ENCODE peak calls at places on chromosomes 6 and 20, in seven cellular contexts. O, L, Z, A, U, I and R are unnamed samples.

GRCh38 chr6:121688974-121689373 is 253.5 kb downstream of the GJA1 start:
- DNase-seq in O (no peak), L (no peak), Z (no peak), A (no peak), U (no peak), I (no peak), R (no peak)

GRCh38 chr20:51393566-51393965 is 149.0 kb downstream of the NFATC2 start:
- DNase-seq in O (peak), L (no peak), Z (no peak), A (no peak), U (no peak), I (no peak), R (no peak)

GRCh38 chr6:29796026-29796425 is 31.6 kb upstream of the HLA-G start:
- DNase-seq in O (no peak), L (no peak), Z (no peak), A (no peak), U (no peak), I (no peak), R (no peak)

GRCh38 chr6:104460759-104461530 is 398.8 kb downstream of the HACE1 start:
- DNase-seq in O (no peak), L (no peak), Z (no peak), A (no peak), U (no peak), I (no peak), R (no peak)

GRCh38 chr6:166381733-166382499 is 824 bp downstream of the MPC1 start:
- DNase-seq in O (peak), L (peak), Z (peak), A (peak), U (peak), I (peak), R (peak)

GRCh38 chr6:44542401-44543116 is 155.1 kb downstream of the CDC5L start:
- DNase-seq in O (no peak), L (no peak), Z (no peak), A (no peak), U (no peak), I (peak), R (no peak)

GRCh38 chr6:46306429-46306828 is 135.6 kb upstream of the ENPP5 start:
- DNase-seq in O (no peak), L (no peak), Z (no peak), A (no peak), U (no peak), I (no peak), R (no peak)

GRCh38 chr6:127550403-127550802 is 26.6 kb upstream of the C6orf58 start:
- DNase-seq in O (no peak), L (peak), Z (no peak), A (peak), U (peak), I (no peak), R (no peak)

GRCh38 chr6:84449220-84449619 is 221.8 kb upstream of the CEP162 start:
- DNase-seq in O (no peak), L (peak), Z (no peak), A (no peak), U (peak), I (no peak), R (no peak)

GRCh38 chr20:62832212-62832922 is 15.5 kb downstream of the COL9A3 start:
- DNase-seq in O (peak), L (peak), Z (no peak), A (peak), U (no peak), I (peak), R (peak)

GRCh38 chr6:1335367-1336037 is 23.6 kb downstream of the FOXQ1 start:
- DNase-seq in O (peak), L (peak), Z (peak), A (peak), U (peak), I (peak), R (no peak)

GRCh38 chr6:165774903-165775608 is 112.0 kb upstream of the PDE10A start:
- DNase-seq in O (no peak), L (no peak), Z (no peak), A (no peak), U (no peak), I (no peak), R (no peak)

GRCh38 chr6:10141756-10142443 is 273.0 kb downstream of the TFAP2A start:
- DNase-seq in O (no peak), L (peak), Z (no peak), A (no peak), U (no peak), I (no peak), R (no peak)

GRCh38 chr6:25476126-25476525 is 175.9 kb upstream of the SCGN start:
- DNase-seq in O (no peak), L (peak), Z (no peak), A (peak), U (no peak), I (no peak), R (no peak)

GRCh38 chr6:3751019-3751729 is at the start of gene PXDC1:
- DNase-seq in O (peak), L (no peak), Z (peak), A (peak), U (no peak), I (peak), R (no peak)

GRCh38 chr20:36313476-36313875 is 7.3 kb downstream of the DLGAP4 start:
- DNase-seq in O (no peak), L (no peak), Z (peak), A (no peak), U (no peak), I (no peak), R (no peak)

GRCh38 chr6:37489697-37490336 is 9.9 kb downstream of the CCDC167 start:
- DNase-seq in O (peak), L (no peak), Z (no peak), A (no peak), U (peak), I (peak), R (no peak)

GRCh38 chr20:33653900-33654596 is 8.1 kb upstream of the C20orf144 start:
- DNase-seq in O (no peak), L (peak), Z (peak), A (peak), U (no peak), I (peak), R (peak)

GRCh38 chr6:10725046-10725445 is 2.2 kb downstream of the TMEM14C start:
- DNase-seq in O (no peak), L (no peak), Z (no peak), A (no peak), U (no peak), I (no peak), R (no peak)

GRCh38 chr6:155832596-155832995 is 377.0 kb upstream of the NOX3 start:
- DNase-seq in O (no peak), L (peak), Z (no peak), A (peak), U (peak), I (no peak), R (no peak)

GRCh38 chr6:136921521-136921935 is 573 bp upstream of the SLC35D3 start:
- DNase-seq in O (peak), L (no peak), Z (no peak), A (no peak), U (no peak), I (peak), R (no peak)

GRCh38 chr20:38789503-38790209 is 15.8 kb upstream of the PPP1R16B start:
- DNase-seq in O (no peak), L (peak), Z (no peak), A (peak), U (peak), I (no peak), R (no peak)

GRCh38 chr6:9408718-9409117 is 973.4 kb upstream of the SLC35B3 start:
- DNase-seq in O (no peak), L (no peak), Z (no peak), A (peak), U (peak), I (no peak), R (no peak)

GRCh38 chr6:140537211-140537610 is 1162.8 kb upstream of the CITED2 start:
- DNase-seq in O (no peak), L (no peak), Z (no peak), A (peak), U (no peak), I (no peak), R (no peak)

GRCh38 chr6:33994198-33995045 is 151.5 kb downstream of the GRM4 start:
- DNase-seq in O (no peak), L (no peak), Z (no peak), A (no peak), U (no peak), I (peak), R (no peak)

GRCh38 chr20:53738039-53738944 is 144.7 kb upstream of the ZNF217 start:
- DNase-seq in O (peak), L (no peak), Z (peak), A (peak), U (peak), I (peak), R (no peak)

GRCh38 chr20:856361-856775 is 22.9 kb downstream of the FAM110A start:
- DNase-seq in O (no peak), L (peak), Z (peak), A (peak), U (peak), I (no peak), R (no peak)

GRCh38 chr6:151209071-151209831 is 30.5 kb upstream of the AKAP12 start:
- DNase-seq in O (no peak), L (peak), Z (no peak), A (peak), U (no peak), I (no peak), R (no peak)

GRCh38 chr6:32092760-32093497 is 16.2 kb downstream of the TNXB start:
- DNase-seq in O (no peak), L (no peak), Z (peak), A (no peak), U (peak), I (no peak), R (no peak)

GRCh38 chr6:70241991-70242420 is 60.9 kb downstream of the COL9A1 start:
- DNase-seq in O (no peak), L (no peak), Z (no peak), A (no peak), U (no peak), I (no peak), R (no peak)

GRCh38 chr20:63969851-63970713 is at the start of gene ZNF512B:
- DNase-seq in O (peak), L (peak), Z (peak), A (peak), U (peak), I (peak), R (peak)

DNA sequence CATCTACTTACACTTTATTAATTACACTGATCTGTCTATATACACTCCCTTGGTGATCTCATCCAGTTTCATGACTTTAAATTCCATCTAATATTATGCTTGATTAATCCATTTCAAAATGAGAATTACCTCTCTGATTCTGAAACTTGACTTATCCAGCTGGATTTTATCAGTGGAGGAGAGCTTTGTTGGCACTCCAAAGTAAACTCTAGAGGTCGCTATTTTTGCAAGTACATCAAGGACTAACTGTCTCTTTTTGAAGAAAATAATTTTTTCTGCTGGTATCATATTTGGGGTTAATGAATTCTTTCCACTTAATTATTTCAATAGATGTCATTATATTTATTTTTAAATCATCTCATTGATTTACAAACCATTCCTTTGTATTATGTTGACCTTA is 630.3 kb upstream of the MAN1A1 start:
- DNase-seq in O (no peak), L (peak), Z (no peak), A (peak), U (peak), I (no peak), R (no peak)
- TF ChIP-seq CTCF in O (no peak), L (peak), Z (no peak), A (peak), U (peak), I (peak), R (no peak)

DNA sequence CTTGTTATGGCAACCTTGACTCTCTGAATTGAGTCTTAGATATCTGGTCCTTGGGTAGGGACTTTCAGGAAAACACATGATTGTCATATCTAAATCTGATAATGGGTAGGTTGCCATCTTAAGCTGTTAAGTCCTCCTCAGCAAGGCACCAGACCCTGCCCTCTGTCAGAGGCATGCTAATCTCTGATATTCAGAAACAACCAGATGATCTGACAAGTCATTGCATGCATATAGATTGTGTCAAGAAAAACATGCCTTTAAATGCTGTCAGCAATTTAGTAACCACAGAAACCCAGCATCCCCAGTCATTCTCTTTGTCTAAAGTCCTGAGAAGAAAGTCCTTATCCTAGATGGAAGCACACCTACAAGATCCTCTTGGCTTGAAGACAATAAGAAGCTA is 149.1 kb downstream of the EDN1 start:
- DNase-seq in O (no peak), L (peak), Z (no peak), A (no peak), U (no peak), I (no peak), R (no peak)
- TF ChIP-seq CTCF in O (no peak), L (no peak), Z (no peak), A (no peak), U (no peak), I (no peak), R (no peak)

DNA sequence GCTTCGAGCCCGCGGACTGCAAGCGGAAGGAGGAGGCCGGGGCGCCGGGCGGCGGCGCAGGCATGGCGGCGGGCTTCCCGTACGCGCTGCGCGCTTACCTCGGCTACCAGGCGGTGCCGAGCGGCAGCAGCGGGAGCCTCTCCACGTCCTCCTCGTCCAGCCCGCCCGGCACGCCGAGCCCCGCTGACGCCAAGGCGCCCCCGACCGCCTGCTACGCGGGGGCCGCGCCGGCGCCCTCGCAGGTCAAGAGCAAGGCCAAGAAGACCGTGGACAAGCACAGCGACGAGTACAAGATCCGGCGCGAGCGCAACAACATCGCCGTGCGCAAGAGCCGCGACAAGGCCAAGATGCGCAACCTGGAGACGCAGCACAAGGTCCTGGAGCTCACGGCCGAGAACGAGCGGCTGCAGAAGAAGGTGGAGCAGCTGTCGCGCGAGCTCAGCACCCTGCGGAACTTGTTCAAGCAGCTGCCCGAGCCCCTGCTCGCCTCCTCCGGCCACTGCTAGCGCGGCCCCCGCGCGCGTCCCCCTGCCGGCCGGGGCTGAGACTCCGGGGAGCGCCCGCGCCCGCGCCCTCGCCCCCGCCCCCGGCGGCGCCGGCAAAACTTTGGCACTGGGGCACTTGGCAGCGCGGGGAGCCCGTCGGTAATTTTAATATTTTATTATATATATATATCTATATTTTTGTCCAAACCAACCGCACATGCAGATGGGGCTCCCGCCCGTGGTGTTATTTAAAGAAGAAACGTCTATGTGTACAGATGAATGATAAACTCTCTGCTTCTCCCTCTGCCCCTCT is 1.1 kb downstream of the CEBPB start:
- DNase-seq in O (peak), L (peak), Z (peak), A (peak), U (no peak), I (peak), R (no peak)
- TF ChIP-seq CTCF in O (no peak), L (no peak), Z (peak), A (peak), U (no peak), I (peak), R (peak)

GRCh38 chr20:18712877-18713276 is 100.7 kb upstream of the SCP2D1 start:
- DNase-seq in O (no peak), L (no peak), Z (no peak), A (no peak), U (no peak), I (peak), R (no peak)
- TF ChIP-seq CTCF in O (no peak), L (no peak), Z (no peak), A (no peak), U (no peak), I (peak), R (no peak)

GRCh38 chr6:134174790-134175531 is 122.5 kb upstream of the SLC2A12 start:
- DNase-seq in O (peak), L (peak), Z (peak), A (peak), U (peak), I (peak), R (peak)
- TF ChIP-seq CTCF in O (no peak), L (no peak), Z (no peak), A (no peak), U (no peak), I (no peak), R (no peak)

DNA sequence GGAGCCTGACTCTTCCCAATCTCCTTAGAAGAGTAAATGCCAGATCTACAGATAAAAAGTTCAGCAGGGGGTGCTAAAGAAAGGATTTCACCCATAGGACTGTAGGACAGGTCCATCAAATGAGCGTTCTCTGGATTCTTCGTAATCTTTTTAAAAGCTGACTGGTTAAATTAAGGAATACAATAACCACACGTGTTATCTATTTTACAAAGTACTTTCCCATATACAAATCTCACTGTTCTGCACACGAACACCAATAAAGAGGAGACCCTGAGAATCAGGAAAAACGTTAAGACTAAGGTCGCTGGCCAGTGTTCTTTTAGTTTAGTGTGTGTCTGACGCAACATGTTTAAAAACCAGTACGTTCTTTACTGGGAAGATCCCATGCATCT is 542 bp downstream of the TUBE1 start:
- DNase-seq in O (no peak), L (peak), Z (no peak), A (peak), U (peak), I (no peak), R (no peak)
- TF ChIP-seq CTCF in O (no peak), L (peak), Z (peak), A (peak), U (peak), I (peak), R (no peak)

DNA sequence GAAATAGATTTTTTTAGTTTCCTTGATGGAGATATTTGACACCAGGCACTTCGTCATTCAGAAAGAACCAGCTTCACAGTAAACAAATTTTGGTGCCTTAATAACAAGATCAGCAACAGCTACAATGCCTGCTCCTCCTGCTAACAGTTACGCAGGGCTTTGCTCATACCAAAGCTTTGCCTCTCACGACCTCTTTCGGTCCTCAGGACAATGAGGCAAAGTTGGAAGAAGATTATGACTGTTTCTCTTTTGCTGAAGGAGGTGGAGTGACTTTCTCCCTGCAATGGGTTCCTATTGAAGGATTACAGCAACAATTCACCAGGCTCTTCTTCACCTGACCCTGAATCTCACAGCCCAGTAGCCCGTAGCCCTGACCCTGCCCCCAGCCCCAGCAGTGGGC is 440.1 kb downstream of the PREX1 start:
- DNase-seq in O (no peak), L (no peak), Z (no peak), A (no peak), U (no peak), I (no peak), R (no peak)
- TF ChIP-seq CTCF in O (no peak), L (no peak), Z (no peak), A (no peak), U (no peak), I (no peak), R (no peak)

GRCh38 chr20:34829191-34829590 is 3.7 kb upstream of the NCOA6 start:
- DNase-seq in O (no peak), L (no peak), Z (no peak), A (no peak), U (no peak), I (no peak), R (no peak)

DNA sequence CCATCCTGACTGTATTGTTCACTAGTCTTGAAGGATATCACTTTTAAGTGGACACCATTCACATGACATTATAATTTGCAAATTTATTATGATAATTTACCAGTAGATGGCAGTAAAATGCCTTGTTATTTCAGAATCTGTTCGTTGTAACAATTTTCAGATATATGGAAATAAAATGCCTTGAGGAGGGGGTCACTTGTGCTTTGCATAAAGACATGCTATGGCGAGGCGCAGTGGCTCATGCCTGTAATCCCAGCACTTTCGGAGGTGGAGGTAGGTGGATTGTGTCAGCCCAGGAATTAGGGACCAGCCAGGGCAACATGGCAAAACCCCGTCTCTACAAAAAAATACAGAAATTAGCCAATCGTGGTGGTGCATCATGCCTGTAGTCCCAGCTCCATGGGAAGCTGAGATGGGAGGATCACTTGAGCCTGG is 9.0 kb upstream of the NCOA6 start:
- DNase-seq in O (no peak), L (peak), Z (no peak), A (peak), U (peak), I (no peak), R (no peak)
- TF ChIP-seq CTCF in O (peak), L (peak), Z (peak), A (peak), U (peak), I (peak), R (peak)

DNA sequence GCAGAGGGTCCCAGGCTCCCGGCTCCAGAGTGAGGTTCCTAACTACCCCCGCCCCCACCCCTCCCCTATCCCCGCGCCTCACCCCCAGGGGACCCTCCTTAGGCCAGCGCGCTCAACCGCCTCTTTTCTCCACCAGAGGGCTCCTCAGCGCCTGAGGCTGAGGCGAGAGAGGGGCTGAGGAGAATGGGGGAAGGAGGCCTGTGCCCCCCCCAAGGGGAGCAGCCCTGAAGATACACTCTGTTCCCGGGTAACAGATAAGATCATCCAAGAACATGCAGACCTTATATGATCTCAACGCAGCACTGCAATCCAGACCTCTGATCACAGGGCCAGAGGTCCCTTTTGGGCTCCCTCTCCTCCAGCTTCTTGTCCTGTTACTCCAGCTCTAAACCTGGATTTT is 43.3 kb upstream of the MRPS10 start:
- DNase-seq in O (peak), L (peak), Z (no peak), A (peak), U (peak), I (peak), R (no peak)
- TF ChIP-seq CTCF in O (peak), L (peak), Z (peak), A (peak), U (peak), I (peak), R (peak)